ENCODE peak calls at places on chromosomes 12 and 14, in four cellular contexts. One of them, this sample, is unnamed.

GRCh38 chr12:106978035-106978800 is 8.7 kb downstream of the MTERF2 start:
- DNase-seq in cardiac fibroblast: peak
- DNase-seq in WERI-Rb-1: no peak
- DNase-seq in NCI-H1694: peak
- DNase-seq in this sample: peak

GRCh38 chr14:63454863-63455622 is 88.1 kb downstream of the PPP2R5E start:
- DNase-seq in cardiac fibroblast: peak
- DNase-seq in WERI-Rb-1: no peak
- DNase-seq in NCI-H1694: peak
- DNase-seq in this sample: peak

GRCh38 chr12:66763453-66763852 is 84.6 kb upstream of the GRIP1 start:
- DNase-seq in cardiac fibroblast: no peak
- DNase-seq in WERI-Rb-1: no peak
- DNase-seq in NCI-H1694: no peak
- DNase-seq in this sample: no peak

GRCh38 chr12:3726455-3726854 is 26.5 kb downstream of the CRACR2A start:
- DNase-seq in cardiac fibroblast: no peak
- DNase-seq in WERI-Rb-1: no peak
- DNase-seq in NCI-H1694: no peak
- DNase-seq in this sample: no peak

GRCh38 chr14:30974628-30975027 is 50.8 kb upstream of the AP4S1 start:
- DNase-seq in cardiac fibroblast: peak
- DNase-seq in WERI-Rb-1: no peak
- DNase-seq in NCI-H1694: no peak
- DNase-seq in this sample: no peak

GRCh38 chr12:108839011-108839889 is 18.1 kb downstream of the SSH1 start:
- DNase-seq in cardiac fibroblast: peak
- DNase-seq in WERI-Rb-1: no peak
- DNase-seq in NCI-H1694: no peak
- DNase-seq in this sample: no peak

GRCh38 chr14:43803076-43803689 is 703.9 kb downstream of the FSCB start:
- DNase-seq in cardiac fibroblast: no peak
- DNase-seq in WERI-Rb-1: no peak
- DNase-seq in NCI-H1694: no peak
- DNase-seq in this sample: peak

GRCh38 chr12:132942611-132943010 is 13.5 kb downstream of the ZNF605 start:
- DNase-seq in cardiac fibroblast: no peak
- DNase-seq in WERI-Rb-1: no peak
- DNase-seq in NCI-H1694: no peak
- DNase-seq in this sample: no peak

GRCh38 chr12:64665506-64665905 is 55.2 kb downstream of the RASSF3 start:
- DNase-seq in cardiac fibroblast: peak
- DNase-seq in WERI-Rb-1: no peak
- DNase-seq in NCI-H1694: no peak
- DNase-seq in this sample: no peak

GRCh38 chr14:74029136-74029535 is 10.0 kb downstream of the BBOF1 start:
- DNase-seq in cardiac fibroblast: no peak
- DNase-seq in WERI-Rb-1: no peak
- DNase-seq in NCI-H1694: no peak
- DNase-seq in this sample: no peak

GRCh38 chr14:74720526-74720925 is 7.6 kb downstream of the FCF1 start:
- DNase-seq in cardiac fibroblast: peak
- DNase-seq in WERI-Rb-1: no peak
- DNase-seq in NCI-H1694: no peak
- DNase-seq in this sample: no peak

GRCh38 chr14:24315807-24316596 is 4.7 kb downstream of the LTB4R start:
- DNase-seq in cardiac fibroblast: peak
- DNase-seq in WERI-Rb-1: no peak
- DNase-seq in NCI-H1694: no peak
- DNase-seq in this sample: no peak

GRCh38 chr12:31651893-31652521 is 7.5 kb upstream of the ETFBKMT start:
- DNase-seq in cardiac fibroblast: peak
- DNase-seq in WERI-Rb-1: peak
- DNase-seq in NCI-H1694: peak
- DNase-seq in this sample: no peak

GRCh38 chr14:45893127-45893526 is 640.1 kb upstream of the MIS18BP1 start:
- DNase-seq in cardiac fibroblast: no peak
- DNase-seq in WERI-Rb-1: no peak
- DNase-seq in NCI-H1694: no peak
- DNase-seq in this sample: no peak

GRCh38 chr12:130014485-130014807 is 110.6 kb upstream of the TMEM132D start:
- DNase-seq in cardiac fibroblast: no peak
- DNase-seq in WERI-Rb-1: peak
- DNase-seq in NCI-H1694: no peak
- DNase-seq in this sample: no peak

GRCh38 chr14:35335388-35336092 is 43.4 kb downstream of the PSMA6 start:
- DNase-seq in cardiac fibroblast: peak
- DNase-seq in WERI-Rb-1: no peak
- DNase-seq in NCI-H1694: no peak
- DNase-seq in this sample: no peak